ENCODE peak calls at places on chromosomes 6 and 20, in six cellular contexts. V, Z, N, J, E and I are unnamed samples.

GRCh38 chr6:41878246-41878645 is 16.9 kb downstream of the USP49 start:
- DNase-seq in V (no peak), N (no peak), E (no peak), J (peak), Z (no peak), I (no peak)

GRCh38 chr6:158441639-158442308 is 118.1 kb upstream of the TMEM181 start:
- DNase-seq in V (no peak), N (no peak), E (no peak), Z (no peak), J (no peak), I (no peak)

GRCh38 chr6:163643866-163644265 is 229.3 kb downstream of the QKI start:
- DNase-seq in V (no peak), N (no peak), E (no peak), J (no peak), Z (no peak), I (no peak)

GRCh38 chr6:105553174-105553573 is 150.3 kb upstream of the PREP start:
- DNase-seq in E (no peak), J (no peak), N (no peak), V (no peak), Z (no peak), I (no peak)

GRCh38 chr6:1552296-1552761 is 57.4 kb upstream of the FOXC1 start:
- DNase-seq in N (peak), Z (no peak), E (no peak), V (peak), J (peak), I (no peak)

GRCh38 chr20:38196016-38196415 is 30.9 kb upstream of the TGM2 start:
- DNase-seq in V (no peak), E (no peak), J (no peak), N (no peak), Z (no peak), I (no peak)

GRCh38 chr6:37146735-37147157 is 23.2 kb upstream of the PIM1 start:
- DNase-seq in E (no peak), N (no peak), Z (no peak), V (no peak), J (no peak), I (no peak)

GRCh38 chr6:2351807-2352431 is 106.5 kb upstream of the GMDS start:
- DNase-seq in E (no peak), J (peak), Z (no peak), V (no peak), N (no peak), I (no peak)

GRCh38 chr6:46098678-46099077 is 31.1 kb upstream of the ENPP4 start:
- DNase-seq in N (no peak), V (no peak), J (no peak), Z (no peak), E (no peak), I (no peak)

GRCh38 chr6:158408552-158409130 is 96.4 kb downstream of the TULP4 start:
- DNase-seq in E (no peak), N (no peak), J (peak), V (no peak), Z (no peak), I (no peak)

GRCh38 chr6:70709826-70710225 is 42.1 kb downstream of the SMAP1 start:
- DNase-seq in Z (no peak), E (no peak), N (no peak), V (no peak), J (peak), I (no peak)

GRCh38 chr20:63829598-63829942 is 1.5 kb downstream of the ZBTB46 start:
- DNase-seq in Z (no peak), V (no peak), E (no peak), N (no peak), J (no peak), I (no peak)

GRCh38 chr6:152004036-152004566 is 196.6 kb downstream of the ESR1 start:
- DNase-seq in J (peak), V (no peak), N (no peak), E (no peak), Z (no peak), I (no peak)

GRCh38 chr6:134415681-134416080 is 97.8 kb upstream of the SGK1 start:
- DNase-seq in Z (no peak), N (no peak), J (no peak), V (no peak), E (no peak), I (no peak)

GRCh38 chr6:26431258-26432162 is 8.8 kb upstream of the BTN3A3 start:
- DNase-seq in V (no peak), E (no peak), J (no peak), Z (no peak), N (no peak), I (peak)

GRCh38 chr6:7617954-7618764 is 28.2 kb downstream of the SNRNP48 start:
- DNase-seq in Z (no peak), V (no peak), E (no peak), J (peak), N (peak), I (no peak)

GRCh38 chr6:137427670-137428290 is 66.4 kb downstream of the OLIG3 start:
- DNase-seq in N (no peak), J (no peak), V (no peak), Z (no peak), E (no peak), I (no peak)

GRCh38 chr20:35174458-35175216 is 2.8 kb downstream of the PROCR start:
- DNase-seq in J (no peak), Z (no peak), E (no peak), V (no peak), N (no peak), I (peak)

GRCh38 chr6:79408598-79408997 is 128.6 kb downstream of the LCA5 start:
- DNase-seq in V (no peak), J (no peak), E (no peak), Z (no peak), N (no peak), I (no peak)

GRCh38 chr20:17059465-17059864 is 167.4 kb upstream of the PCSK2 start:
- DNase-seq in E (no peak), Z (no peak), J (peak), V (no peak), N (no peak), I (no peak)

GRCh38 chr6:151107897-151108427 is 131.8 kb upstream of the AKAP12 start:
- DNase-seq in Z (no peak), E (no peak), J (no peak), V (no peak), N (no peak), I (no peak)

GRCh38 chr6:138654715-138655634 is 118.6 kb upstream of the CCDC28A start:
- DNase-seq in E (no peak), J (peak), V (peak), N (peak), Z (no peak), I (no peak)

GRCh38 chr6:164396071-164397047 is 913.0 kb downstream of the C6orf118 start:
- DNase-seq in J (no peak), E (no peak), V (peak), Z (peak), N (peak), I (no peak)

GRCh38 chr6:25370175-25371036 is 91.2 kb downstream of the CARMIL1 start:
- DNase-seq in Z (no peak), N (no peak), J (no peak), V (no peak), E (no peak), I (no peak)

GRCh38 chr6:70375882-70376281 is 37.4 kb upstream of the FAM135A start:
- DNase-seq in V (no peak), J (no peak), E (no peak), Z (no peak), N (no peak), I (no peak)

GRCh38 chr6:25173232-25173631 is 105.9 kb upstream of the CARMIL1 start:
- DNase-seq in Z (no peak), J (no peak), N (no peak), V (no peak), E (no peak), I (no peak)

GRCh38 chr6:109322825-109323580 is 59.3 kb downstream of the CD164 start:
- DNase-seq in Z (no peak), J (no peak), N (no peak), E (peak), V (no peak), I (peak)

GRCh38 chr6:139743629-139744028 is 369.2 kb upstream of the CITED2 start:
- DNase-seq in E (no peak), J (peak), V (no peak), Z (peak), N (no peak), I (no peak)

GRCh38 chr6:110020888-110021287 is 42.8 kb downstream of the GPR6 start:
- DNase-seq in V (no peak), N (no peak), Z (no peak), J (no peak), E (peak), I (no peak)

GRCh38 chr20:45322952-45323383 is 14.9 kb upstream of the MATN4 start:
- DNase-seq in E (peak), N (peak), Z (no peak), V (peak), J (peak), I (peak)